ENCODE peak calls at places on chromosomes 6 and 20, in five cellular contexts. M is ovary; B is hypothalamus; Y is Jurkat, Clone E6-1; L is activated CD4-positive, CD25-positive, alpha-beta regulatory T cell treated with anti-CD3 and anti-CD28 coated beads, Interleukin-2, amount 50 U/mL, for 72 hours. X is an unnamed sample.

GRCh38 chr6:169253745-169254238 is at the start of gene THBS2:
- DNase-seq in Y (no peak), B (peak; percentile 33), L (no peak), M (peak; percentile 83), X (no peak)

GRCh38 chr6:162538643-162539064 is 188.9 kb downstream of the PRKN start:
- DNase-seq in L (no peak), Y (no peak), B (no peak), M (no peak), X (no peak)

GRCh38 chr6:158854214-158855101 is 35.3 kb upstream of the EZR start:
- DNase-seq in B (no peak), Y (peak; percentile 76), M (no peak), L (no peak), X (no peak)

GRCh38 chr6:154301086-154301625 is 55.4 kb downstream of the IPCEF1 start:
- DNase-seq in M (no peak), Y (no peak), B (no peak), L (no peak), X (no peak)

GRCh38 chr20:32481311-32482103 is 103.6 kb downstream of the NOL4L start:
- DNase-seq in Y (no peak), M (peak; percentile 31), B (peak; percentile 29), L (no peak), X (no peak)

GRCh38 chr6:111581957-111582356 is 23.7 kb downstream of the TRAF3IP2 start:
- DNase-seq in B (no peak), Y (no peak), L (no peak), M (no peak), X (no peak)

GRCh38 chr6:26411751-26412150 is 9.7 kb downstream of the BTN3A1 start:
- DNase-seq in Y (no peak), M (no peak), B (no peak), L (no peak), X (no peak)

GRCh38 chr6:26536571-26537159 is 1.5 kb upstream of the HMGN4 start:
- DNase-seq in B (peak; percentile 48), M (peak; percentile 53), Y (peak; percentile 73), L (no peak), X (no peak)

GRCh38 chr6:52284131-52284459 is 447 bp downstream of the MCM3 start:
- DNase-seq in B (no peak), Y (no peak), M (no peak), L (peak; percentile 61), X (no peak)

GRCh38 chr6:100620085-100620484 is 155.4 kb upstream of the SIM1 start:
- DNase-seq in B (no peak), M (no peak), Y (no peak), L (no peak), X (no peak)

GRCh38 chr6:136387316-136387715 is 97.7 kb upstream of the BCLAF1 start:
- DNase-seq in M (no peak), B (no peak), L (no peak), Y (no peak), X (no peak)

GRCh38 chr6:583639-584038 is 73.3 kb downstream of the HUS1B start:
- DNase-seq in Y (no peak), M (no peak), L (no peak), B (no peak), X (no peak)

GRCh38 chr20:42577193-42577592 is 612.5 kb downstream of the PTPRT start:
- DNase-seq in M (no peak), Y (no peak), L (no peak), B (no peak), X (no peak)

GRCh38 chr6:148404456-148405022 is 61.9 kb downstream of the SASH1 start:
- DNase-seq in M (no peak), Y (no peak), L (no peak), B (no peak), X (no peak)

GRCh38 chr20:57838670-57839142 is 128.9 kb upstream of the PMEPA1 start:
- DNase-seq in M (peak; percentile 54), Y (peak; percentile 99), B (no peak), L (no peak), X (no peak)

GRCh38 chr6:118316796-118317384 is 231.2 kb upstream of the PLN start:
- DNase-seq in L (no peak), M (no peak), B (no peak), Y (no peak), X (no peak)

X was measured in activated naive CD8-positive, alpha-beta T cell treated with anti-CD3 and anti-CD28 coated beads, Interleukin-2, amount 10 ng/mL, durations not matched to agents 7 days and 5 days.